ENCODE peak calls at places on chromosomes 2 and 18, in four cellular contexts. S is astrocyte of the cerebellum, N is right cardiac atrium, W is anterior cingulate cortex. F is an unnamed sample.

GRCh38 chr2:2050321-2050905 is 280.7 kb downstream of the MYT1L start:
- DNase-seq in S (no peak), N (no peak), W (no peak), F (no peak)

GRCh38 chr2:167944825-167945659 is 302.4 kb downstream of the STK39 start:
- DNase-seq in S (no peak), N (no peak), W (no peak), F (no peak)

GRCh38 chr2:56985609-56986008 is 801.8 kb downstream of the CCDC85A start:
- DNase-seq in S (no peak), N (no peak), W (no peak), F (no peak)

GRCh38 chr18:51610481-51610880 is 413.0 kb upstream of the MEX3C start:
- DNase-seq in S (no peak), N (no peak), W (no peak), F (no peak)

GRCh38 chr18:10421859-10422258 is 32.6 kb upstream of the APCDD1 start:
- DNase-seq in S (peak), N (no peak), W (no peak), F (no peak)

GRCh38 chr2:107235491-107236254 is 349.7 kb upstream of the ST6GAL2 start:
- DNase-seq in S (no peak), N (peak), W (no peak), F (no peak)

GRCh38 chr2:42450136-42450535 is 43.6 kb downstream of the KCNG3 start:
- DNase-seq in S (peak), N (no peak), W (no peak), F (no peak)

GRCh38 chr2:70181363-70181956 is 9.4 kb downstream of the C2orf42 start:
- DNase-seq in S (no peak), N (no peak), W (no peak), F (no peak)

GRCh38 chr2:207254526-207255464 is 89.0 kb upstream of the KLF7 start:
- DNase-seq in S (no peak), N (no peak), W (no peak), F (no peak)

GRCh38 chr2:214103199-214104001 is 307.5 kb upstream of the VWC2L start:
- DNase-seq in S (no peak), N (no peak), W (no peak), F (peak)

GRCh38 chr18:26480897-26481795 is 67.2 kb downstream of the KCTD1 start:
- DNase-seq in S (peak), N (no peak), W (no peak), F (no peak)

F was measured in NCI-H1417.